ENCODE peak calls at places on chromosome 12, in ten cellular contexts. Z is left colon, B is OCI-LY7, T is T-helper 17 cell, S is B cell, C is HS-27A, X is substantia nigra, O is iPS DF 6.9, M is A172, W is NCI-H2029. L is an unnamed sample.

GRCh38 chr12:56591961-56592360 is 38.2 kb downstream of the BAZ2A start:
- DNase-seq in Z (no peak), B (no peak), T (no peak), S (no peak), C (no peak), X (no peak), O (no peak), M (no peak), W (no peak), L (no peak)

GRCh38 chr12:12976366-12976765 is 23.7 kb downstream of the HEBP1 start:
- DNase-seq in Z (no peak), B (no peak), T (no peak), S (no peak), C (peak; percentile 78), X (no peak), O (no peak), M (peak; percentile 77), W (no peak), L (no peak)

GRCh38 chr12:14768823-14769405 is 34.4 kb downstream of the WBP11 start:
- DNase-seq in Z (no peak), B (peak; percentile 45), T (peak; percentile 30), S (peak; percentile 50), C (no peak), X (no peak), O (no peak), M (no peak), W (no peak), L (no peak)

GRCh38 chr12:40693503-40693863 is 1.2 kb downstream of the CNTN1 start:
- DNase-seq in Z (no peak), B (no peak), T (no peak), S (no peak), C (no peak), X (peak; percentile 4), O (no peak), M (no peak), W (no peak), L (peak; percentile 29)

GRCh38 chr12:1195513-1195912 is 204.5 kb downstream of the ERC1 start:
- DNase-seq in Z (no peak), B (no peak), T (no peak), S (no peak), C (no peak), X (no peak), O (no peak), M (no peak), W (no peak), L (no peak)

GRCh38 chr12:60148109-60148508 is 552.3 kb downstream of the SLC16A7 start:
- DNase-seq in Z (no peak), B (no peak), T (no peak), S (no peak), C (peak; percentile 84), X (no peak), O (no peak), M (peak; percentile 74), W (no peak), L (no peak)

GRCh38 chr12:25670076-25671055 is 117.3 kb upstream of the LMNTD1 start:
- DNase-seq in Z (no peak), B (no peak), T (no peak), S (no peak), C (no peak), X (no peak), O (no peak), M (peak; percentile 13), W (no peak), L (no peak)

GRCh38 chr12:61254225-61254624 is 1006.0 kb upstream of the USP15 start:
- DNase-seq in Z (no peak), B (no peak), T (no peak), S (no peak), C (no peak), X (no peak), O (no peak), M (no peak), W (no peak), L (no peak)

GRCh38 chr12:19045421-19045820 is 84.1 kb upstream of the PLEKHA5 start:
- DNase-seq in Z (no peak), B (no peak), T (no peak), S (no peak), C (no peak), X (no peak), O (no peak), M (no peak), W (no peak), L (no peak)

GRCh38 chr12:29317556-29318363 is 63.2 kb downstream of the ERGIC2 start:
- DNase-seq in Z (peak; percentile 31), B (peak; percentile 75), T (peak; percentile 10), S (peak; percentile 57), C (peak; percentile 47), X (no peak), O (peak; percentile 52), M (peak; percentile 70), W (peak; percentile 30), L (peak; percentile 3)

GRCh38 chr12:58253663-58254062 is 312.3 kb downstream of the ATP23 start:
- DNase-seq in Z (no peak), B (no peak), T (no peak), S (no peak), C (no peak), X (no peak), O (no peak), M (no peak), W (no peak), L (no peak)

GRCh38 chr12:64522807-64523206 is 70.9 kb downstream of the TBK1 start:
- DNase-seq in Z (no peak), B (no peak), T (no peak), S (no peak), C (no peak), X (no peak), O (no peak), M (no peak), W (no peak), L (no peak)

GRCh38 chr12:117919479-117919878 is 49.3 kb downstream of the KSR2 start:
- DNase-seq in Z (no peak), B (no peak), T (no peak), S (no peak), C (no peak), X (no peak), O (no peak), M (no peak), W (no peak), L (no peak)

GRCh38 chr12:26940820-26941219 is 2.5 kb downstream of the FGFR1OP2 start:
- DNase-seq in Z (no peak), B (peak; percentile 18), T (no peak), S (no peak), C (no peak), X (no peak), O (no peak), M (no peak), W (no peak), L (no peak)

GRCh38 chr12:53659011-53659551 is 16.8 kb downstream of the ATP5MC2 start:
- DNase-seq in Z (peak; percentile 75), B (no peak), T (no peak), S (no peak), C (no peak), X (peak; percentile 45), O (no peak), M (peak; percentile 68), W (peak; percentile 84), L (peak; percentile 26)

GRCh38 chr12:48881652-48882324 is 16.1 kb upstream of the RND1 start:
- DNase-seq in Z (no peak), B (no peak), T (no peak), S (no peak), C (no peak), X (no peak), O (no peak), M (no peak), W (no peak), L (no peak)